ENCODE peak calls at places on chromosomes 1 and 21, in seven cellular contexts. S is neuronal stem cell, K is mesenchymal stem cell, T is IMR-90, M is trophoblast cell, U is mesendoderm, Y is H1. W is an unnamed sample.

GRCh38 chr1:116446686-116447085 is 73.6 kb downstream of the ATP1A1 start:
- DNase-seq in T (no peak), S (no peak), Y (no peak), K (no peak), U (no peak), M (no peak), W (no peak)

GRCh38 chr1:212822956-212823355 is 24.5 kb downstream of the SPATA45 start:
- DNase-seq in K (no peak), M (no peak), T (no peak), U (no peak), Y (no peak), S (no peak), W (no peak)

GRCh38 chr1:162276493-162276892 is 100.2 kb downstream of the SPATA46 start:
- DNase-seq in M (no peak), U (no peak), S (no peak), Y (no peak), T (peak), K (peak), W (no peak)

GRCh38 chr1:2494323-2494693 is 18.2 kb downstream of the PLCH2 start:
- DNase-seq in U (no peak), S (no peak), M (peak), Y (no peak), K (peak), T (peak), W (no peak)

GRCh38 chr21:32494946-32495703 is 82.6 kb downstream of the EVA1C start:
- DNase-seq in K (no peak), T (peak), U (peak), Y (no peak), M (no peak), S (no peak), W (no peak)

GRCh38 chr1:66980745-66981367 is 56.1 kb downstream of the MIER1 start:
- DNase-seq in M (no peak), Y (no peak), K (peak), T (peak), S (no peak), U (no peak), W (no peak)

GRCh38 chr1:236395780-236396664 is 1.9 kb downstream of the EDARADD start:
- DNase-seq in M (no peak), K (no peak), U (peak), T (no peak), Y (no peak), S (peak), W (peak)

GRCh38 chr1:180674603-180675530 is 43.0 kb downstream of the XPR1 start:
- DNase-seq in U (peak), Y (no peak), S (no peak), T (peak), M (no peak), K (peak), W (no peak)

GRCh38 chr21:45499201-45499750 is 43.0 kb downstream of the SLC19A1 start:
- DNase-seq in U (no peak), Y (no peak), T (no peak), S (no peak), K (no peak), M (no peak), W (no peak)

GRCh38 chr1:13513063-13513884 is 529 bp downstream of the LRRC38 start:
- DNase-seq in K (no peak), T (no peak), U (peak), S (no peak), Y (no peak), M (no peak), W (peak)

GRCh38 chr1:71796044-71796443 is 486.3 kb downstream of the NEGR1 start:
- DNase-seq in M (no peak), Y (no peak), T (no peak), K (no peak), U (peak), S (no peak), W (no peak)

GRCh38 chr1:28297826-28298225 is 31.0 kb upstream of the MED18 start:
- DNase-seq in U (no peak), Y (no peak), S (no peak), K (no peak), T (no peak), M (peak), W (no peak)

GRCh38 chr1:76507376-76507775 is 359.9 kb upstream of the ST6GALNAC5 start:
- DNase-seq in S (no peak), M (no peak), K (no peak), T (no peak), Y (no peak), U (no peak), W (no peak)

GRCh38 chr1:18284750-18285532 is 177.3 kb downstream of the IGSF21 start:
- DNase-seq in T (no peak), Y (no peak), K (no peak), M (no peak), S (no peak), U (peak), W (no peak)

GRCh38 chr1:18290740-18291412 is 183.3 kb downstream of the IGSF21 start:
- DNase-seq in M (no peak), T (no peak), K (no peak), Y (no peak), S (no peak), U (peak), W (no peak)

GRCh38 chr1:18285533-18285924 is 177.9 kb downstream of the IGSF21 start:
- DNase-seq in S (no peak), T (no peak), M (no peak), K (no peak), Y (no peak), U (no peak), W (no peak)

GRCh38 chr1:18289597-18289996 is 182.0 kb downstream of the IGSF21 start:
- DNase-seq in M (no peak), T (no peak), Y (no peak), S (no peak), K (no peak), U (no peak), W (no peak)

GRCh38 chr1:18288609-18289219 is 181.1 kb downstream of the IGSF21 start:
- DNase-seq in M (no peak), Y (no peak), K (no peak), T (no peak), S (no peak), U (peak), W (no peak)
- H4K8ac ChIP-seq in M (no peak), Y (no peak), K (no peak), T (no peak), S (no peak), U (no peak), W (no peak)

DNA sequence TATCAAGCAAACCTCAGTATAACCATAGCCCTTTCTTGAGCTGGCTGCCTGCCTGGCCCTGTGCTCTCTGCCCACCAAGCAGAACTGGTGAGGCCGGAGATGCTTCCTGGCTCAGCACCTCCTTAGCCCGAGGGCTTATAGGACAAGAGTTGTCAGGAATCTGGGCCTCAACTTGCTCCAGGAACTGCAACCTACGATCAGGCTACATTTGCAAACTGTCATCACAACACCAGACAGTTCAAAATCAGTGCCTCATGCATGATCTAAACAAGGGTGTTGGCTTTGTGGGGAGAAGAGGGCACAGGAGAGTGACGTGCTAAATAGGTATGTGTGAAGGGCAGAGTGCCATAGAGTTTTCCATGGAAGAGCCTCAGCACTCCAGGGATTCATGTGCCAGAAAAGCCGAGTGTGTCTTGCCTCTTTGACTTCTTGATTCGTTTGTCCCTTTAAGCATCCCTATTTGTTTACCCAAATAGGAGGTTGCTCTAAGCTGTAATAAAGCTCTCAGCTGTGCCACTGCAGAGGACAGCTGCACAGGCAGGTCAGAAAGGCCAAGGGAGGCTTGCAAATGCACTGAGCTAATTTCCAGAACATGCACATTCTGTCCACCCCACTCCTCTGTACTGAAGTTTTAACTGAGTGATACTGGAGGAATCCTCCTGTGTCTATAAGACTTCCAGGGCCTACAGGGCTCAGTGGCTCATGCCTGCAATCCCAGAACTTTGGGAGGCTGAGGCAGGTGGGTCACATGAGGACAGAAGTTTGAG is 30.2 kb upstream of the NEK2 start:
- DNase-seq in U (peak), K (no peak), S (no peak), Y (no peak), M (no peak), T (peak), W (no peak)
- H4K8ac ChIP-seq in U (no peak), K (no peak), S (no peak), Y (no peak), M (no peak), T (no peak), W (no peak)

DNA sequence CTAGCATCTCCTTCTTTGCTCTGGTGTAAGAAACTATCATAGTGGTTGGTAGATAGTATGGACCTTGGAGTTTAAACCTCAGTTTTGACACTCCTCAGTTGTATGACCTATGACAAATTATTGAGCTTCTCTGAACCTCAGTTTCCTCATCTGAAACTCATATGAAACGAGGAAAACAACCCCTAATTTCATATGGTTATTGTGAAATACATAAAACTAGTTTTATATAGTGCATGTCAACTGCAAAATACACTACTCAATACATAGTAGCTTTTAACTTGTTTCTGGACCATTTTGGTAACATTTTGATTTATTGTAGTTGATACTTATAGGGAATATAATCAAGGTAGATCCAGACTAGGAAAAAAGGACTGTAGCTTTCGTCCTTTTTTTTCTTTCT is 32.9 kb downstream of the CLIC4 start:
- DNase-seq in S (no peak), T (no peak), M (no peak), U (no peak), Y (no peak), K (no peak), W (no peak)
- H4K8ac ChIP-seq in S (no peak), T (no peak), M (no peak), U (no peak), Y (no peak), K (no peak), W (no peak)

GRCh38 chr1:234604726-234605492 is 5.1 kb downstream of the IRF2BP2 start:
- DNase-seq in T (peak), U (no peak), Y (no peak), K (peak), S (no peak), M (no peak), W (no peak)
- H4K8ac ChIP-seq in T (peak), U (no peak), Y (no peak), K (no peak), S (no peak), M (no peak), W (no peak)

DNA sequence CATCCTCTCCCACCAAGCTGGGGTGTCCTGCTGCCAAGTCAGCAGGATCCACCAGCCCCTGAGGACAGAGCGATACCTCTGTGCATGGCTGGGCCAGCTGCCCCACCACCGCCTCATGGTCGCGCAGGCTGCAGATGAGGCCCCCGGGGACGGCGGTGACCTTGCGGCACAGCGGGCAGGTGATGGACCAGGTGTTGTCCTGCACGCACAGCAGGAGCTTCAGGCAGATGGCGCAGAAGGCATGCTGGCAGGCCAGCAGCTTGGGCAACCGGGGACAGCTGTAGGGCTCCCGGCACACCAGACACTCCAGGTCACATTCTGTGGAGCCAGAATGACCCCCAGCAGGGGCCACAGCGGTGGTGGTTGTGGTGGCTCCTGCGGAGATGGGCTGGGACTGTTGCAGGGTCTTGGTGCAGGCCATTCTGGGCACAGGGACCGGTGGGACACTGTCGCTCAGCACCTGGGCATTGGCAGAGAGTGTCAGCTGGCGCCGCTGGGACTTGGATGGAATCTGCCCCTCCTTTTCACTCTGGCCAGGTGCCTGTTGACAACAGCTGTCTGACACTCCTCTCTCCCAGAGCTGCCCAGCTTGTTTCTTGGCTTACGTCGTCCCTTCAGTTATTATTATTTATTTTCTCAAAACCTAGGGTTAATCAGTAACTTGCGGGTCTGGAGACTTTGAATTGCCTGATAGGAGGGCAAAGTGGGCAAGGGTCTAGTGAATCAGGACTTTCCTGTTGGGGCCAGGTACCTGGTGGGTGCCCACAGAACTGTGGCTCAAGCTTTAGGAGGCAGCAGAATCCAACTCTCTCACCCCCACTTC is at the start of gene RNF186:
- DNase-seq in T (no peak), U (no peak), Y (no peak), M (peak), K (no peak), S (no peak), W (no peak)
- H4K8ac ChIP-seq in T (no peak), U (no peak), Y (no peak), M (no peak), K (no peak), S (no peak), W (no peak)

GRCh38 chr1:174036204-174036603 is 14.0 kb upstream of the RC3H1 start:
- DNase-seq in T (no peak), K (no peak), Y (no peak), S (no peak), U (no peak), M (no peak), W (no peak)
- H4K8ac ChIP-seq in T (no peak), K (no peak), Y (no peak), S (no peak), U (no peak), M (no peak), W (no peak)

GRCh38 chr21:43933146-43933673 is 68.2 kb downstream of the AGPAT3 start:
- DNase-seq in K (no peak), M (no peak), U (no peak), T (no peak), S (no peak), Y (no peak), W (no peak)

GRCh38 chr21:43932005-43932404 is 67.0 kb downstream of the AGPAT3 start:
- DNase-seq in K (no peak), U (no peak), S (no peak), M (no peak), Y (no peak), T (no peak), W (no peak)

GRCh38 chr21:43934116-43934515 is 69.1 kb downstream of the AGPAT3 start:
- DNase-seq in S (no peak), U (no peak), Y (no peak), T (no peak), K (no peak), M (no peak), W (no peak)

GRCh38 chr21:43934716-43935705 is 70.0 kb downstream of the AGPAT3 start:
- DNase-seq in K (no peak), T (no peak), M (no peak), S (no peak), Y (no peak), U (no peak), W (no peak)

DNA sequence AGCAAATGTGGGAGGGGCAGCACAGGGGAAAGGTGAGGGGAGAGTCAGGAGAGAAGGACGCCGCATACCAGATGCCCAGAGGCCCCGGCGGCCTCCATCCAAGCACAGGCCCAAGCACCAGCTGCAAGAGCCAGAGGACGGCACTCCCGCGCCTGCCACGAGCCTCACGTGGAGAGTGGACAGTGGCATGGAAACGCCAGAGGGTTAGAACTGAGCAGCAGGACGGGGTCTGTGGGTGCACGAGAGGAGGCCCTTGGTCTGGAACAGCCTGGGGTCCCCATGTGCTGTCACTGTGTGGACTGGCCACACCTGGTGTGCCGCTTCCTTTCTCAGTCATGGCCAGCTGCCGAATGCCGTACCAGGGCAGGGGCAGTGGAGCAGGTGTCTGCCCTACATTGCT is 68.7 kb downstream of the AGPAT3 start:
- DNase-seq in T (no peak), U (no peak), M (no peak), K (no peak), S (no peak), Y (no peak), W (no peak)
- H4K8ac ChIP-seq in T (no peak), U (no peak), M (no peak), K (no peak), S (peak), Y (no peak), W (no peak)